ENCODE peak calls at places on chromosomes 4 and X, in six cellular contexts. E is SJCRH30, M is putamen, Z is endothelial cell, U is mucosa of descending colon, H is left ventricle myocardium superior. J is an unnamed sample.

GRCh38 chr4:42649870-42650269 is 7.0 kb downstream of the ATP8A1 start:
- DNase-seq in E (no peak), M (no peak), Z (no peak), U (no peak), H (no peak), J (no peak)

GRCh38 chr4:118941799-118942198 is 53.1 kb downstream of the SYNPO2 start:
- DNase-seq in E (no peak), M (no peak), Z (no peak), U (no peak), H (no peak), J (no peak)

GRCh38 chr4:184961693-184962092 is 56.6 kb upstream of the HELT start:
- DNase-seq in E (peak; percentile 14), M (no peak), Z (no peak), U (peak; percentile 83), H (no peak), J (no peak)

GRCh38 chrX:110006826-110007375 is 4.0 kb downstream of the TMEM164 start:
- DNase-seq in E (no peak), M (no peak), Z (no peak), U (no peak), H (no peak), J (no peak)

GRCh38 chrX:53048169-53049126 is at the start of gene GPR173:
- DNase-seq in E (peak; percentile 74), M (peak; percentile 84), Z (peak; percentile 15), U (peak; percentile 23), H (peak; percentile 64), J (peak; percentile 41)

GRCh38 chr4:186749611-186750281 is 26.1 kb upstream of the FAT1 start:
- DNase-seq in E (no peak), M (no peak), Z (no peak), U (no peak), H (no peak), J (no peak)

GRCh38 chr4:70721747-70722146 is at the start of gene RUFY3:
- DNase-seq in E (peak; percentile 86), M (peak; percentile 96), Z (no peak), U (no peak), H (no peak), J (peak; percentile 70)

GRCh38 chr4:183099537-183100297 is 660 bp downstream of the WWC2 start:
- DNase-seq in E (peak; percentile 53), M (no peak), Z (peak; percentile 69), U (no peak), H (peak; percentile 54), J (peak; percentile 30)

GRCh38 chr4:126992910-126993309 is 639.8 kb upstream of the INTU start:
- DNase-seq in E (no peak), M (no peak), Z (no peak), U (no peak), H (no peak), J (no peak)

GRCh38 chr4:73589887-73590801 is 30.1 kb downstream of the RASSF6 start:
- DNase-seq in E (no peak), M (no peak), Z (no peak), U (no peak), H (no peak), J (no peak)